ENCODE peak calls at places on chromosomes 2 and 18, in seven cellular contexts. K is breast epithelium, J is SK-N-SH, E is dorsolateral prefrontal cortex, R is AG10803, G is A549, O is tibial nerve. S is an unnamed sample.

GRCh38 chr2:99572798-99573197 is 83.0 kb upstream of the REV1 start:
- DNase-seq in J (no peak), O (no peak), R (no peak), G (no peak), E (no peak), K (no peak), S (no peak)

GRCh38 chr2:11808016-11808400 is 61.6 kb downstream of the LPIN1 start:
- DNase-seq in K (no peak), G (no peak), E (no peak), R (no peak), J (no peak), O (no peak), S (no peak)

GRCh38 chr2:31533036-31533435 is 47.7 kb downstream of the SRD5A2 start:
- DNase-seq in K (no peak), G (no peak), J (no peak), E (no peak), R (no peak), O (no peak), S (no peak)

GRCh38 chr2:66602341-66602740 is 167.4 kb downstream of the MEIS1 start:
- DNase-seq in R (no peak), K (no peak), G (no peak), E (no peak), J (no peak), O (no peak), S (no peak)

GRCh38 chr2:2057125-2057721 is 273.9 kb downstream of the MYT1L start:
- DNase-seq in E (no peak), R (no peak), G (no peak), O (peak), K (peak), J (no peak), S (peak)

GRCh38 chr18:42047721-42048120 is 92.7 kb downstream of the PIK3C3 start:
- DNase-seq in K (no peak), J (no peak), E (no peak), R (peak), G (no peak), O (no peak), S (peak)

GRCh38 chr2:62293151-62293489 is 97.2 kb downstream of the B3GNT2 start:
- DNase-seq in E (no peak), J (no peak), R (no peak), K (no peak), G (no peak), O (no peak), S (no peak)

GRCh38 chr18:12028674-12029073 is 47.4 kb downstream of the IMPA2 start:
- DNase-seq in G (no peak), J (peak), E (no peak), K (no peak), O (no peak), R (no peak), S (no peak)

GRCh38 chr2:241774419-241775222 is 2.0 kb upstream of the GAL3ST2 start:
- DNase-seq in E (no peak), O (no peak), K (peak), G (no peak), R (peak), J (peak), S (peak)

GRCh38 chr2:127419112-127419430 is 844 bp downstream of the PROC start:
- DNase-seq in G (no peak), E (no peak), O (no peak), K (no peak), R (no peak), J (no peak), S (no peak)
- TF ChIP-seq CTCF in G (no peak), E (no peak), O (no peak), K (no peak), R (no peak), J (no peak), S (no peak)

DNA sequence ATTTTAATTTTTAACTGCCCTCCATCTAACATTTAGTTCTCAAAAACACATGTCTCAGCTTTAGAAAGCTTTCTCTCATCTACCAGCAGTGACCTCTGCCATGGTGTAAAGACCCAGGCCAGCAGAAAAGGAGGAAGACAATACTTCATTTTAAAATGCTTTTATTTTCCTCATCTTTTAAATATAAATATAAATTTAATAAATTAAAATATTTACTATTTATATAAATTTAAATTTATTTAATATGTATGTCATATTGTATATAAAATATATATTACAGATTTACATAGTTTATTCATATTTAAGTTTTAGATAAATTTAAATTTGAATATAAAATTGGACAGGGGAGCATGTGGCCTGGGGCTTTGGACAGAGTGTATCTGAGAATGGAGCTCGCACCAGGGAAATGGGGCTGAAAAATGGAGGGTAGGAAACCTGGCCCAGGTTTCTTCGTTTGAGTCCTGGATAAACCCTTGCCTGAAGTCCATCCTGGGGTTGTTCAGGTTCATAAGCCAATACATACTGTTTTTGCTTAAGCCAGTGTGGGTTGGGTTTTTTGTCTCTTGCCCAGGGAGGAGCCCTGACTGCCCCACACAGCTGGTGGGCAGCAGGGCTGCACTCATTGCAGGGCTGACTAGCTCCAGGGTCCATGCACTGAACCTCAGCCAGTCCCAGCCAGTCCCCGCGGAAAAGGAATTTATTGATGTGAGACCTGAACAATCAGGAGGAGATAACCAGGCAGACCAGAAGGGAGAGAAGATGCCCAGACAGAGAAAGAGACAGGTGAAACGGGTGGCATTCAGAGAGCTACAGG is 77.3 kb upstream of the LAPTM4A start:
- DNase-seq in E (no peak), K (no peak), R (no peak), J (no peak), G (no peak), O (no peak), S (no peak)
- H3K4me3 ChIP-seq in E (no peak), K (no peak), R (no peak), J (no peak), G (no peak), O (no peak), S (no peak)

GRCh38 chr2:213152888-213153287 is 1.5 kb upstream of the IKZF2 start:
- DNase-seq in K (no peak), R (no peak), O (no peak), E (no peak), G (no peak), J (no peak), S (no peak)

GRCh38 chr2:213151437-213152064 is at the start of gene IKZF2:
- DNase-seq in R (peak), E (peak), O (peak), J (peak), G (peak), K (peak), S (peak)

GRCh38 chr2:213150315-213150951 is 979 bp downstream of the IKZF2 start:
- DNase-seq in G (no peak), E (no peak), K (no peak), O (no peak), R (peak), J (no peak), S (peak)

GRCh38 chr2:213149949-213150314 is 1.5 kb downstream of the IKZF2 start:
- DNase-seq in R (no peak), J (no peak), E (no peak), G (no peak), O (no peak), K (no peak), S (no peak)

GRCh38 chr2:213152065-213152794 is 818 bp upstream of the IKZF2 start:
- DNase-seq in G (peak), K (peak), E (peak), O (peak), J (peak), R (peak), S (peak)
- TF ChIP-seq CTCF in G (no peak), K (peak), E (peak), O (peak), J (peak), R (peak), S (peak)

GRCh38 chr2:69118609-69119008 is 105.6 kb downstream of the ANTXR1 start:
- DNase-seq in K (no peak), G (no peak), O (no peak), J (no peak), E (no peak), R (peak), S (peak)
- H3K4me3 ChIP-seq in K (no peak), G (no peak), O (no peak), J (no peak), E (no peak), R (no peak), S (no peak)

DNA sequence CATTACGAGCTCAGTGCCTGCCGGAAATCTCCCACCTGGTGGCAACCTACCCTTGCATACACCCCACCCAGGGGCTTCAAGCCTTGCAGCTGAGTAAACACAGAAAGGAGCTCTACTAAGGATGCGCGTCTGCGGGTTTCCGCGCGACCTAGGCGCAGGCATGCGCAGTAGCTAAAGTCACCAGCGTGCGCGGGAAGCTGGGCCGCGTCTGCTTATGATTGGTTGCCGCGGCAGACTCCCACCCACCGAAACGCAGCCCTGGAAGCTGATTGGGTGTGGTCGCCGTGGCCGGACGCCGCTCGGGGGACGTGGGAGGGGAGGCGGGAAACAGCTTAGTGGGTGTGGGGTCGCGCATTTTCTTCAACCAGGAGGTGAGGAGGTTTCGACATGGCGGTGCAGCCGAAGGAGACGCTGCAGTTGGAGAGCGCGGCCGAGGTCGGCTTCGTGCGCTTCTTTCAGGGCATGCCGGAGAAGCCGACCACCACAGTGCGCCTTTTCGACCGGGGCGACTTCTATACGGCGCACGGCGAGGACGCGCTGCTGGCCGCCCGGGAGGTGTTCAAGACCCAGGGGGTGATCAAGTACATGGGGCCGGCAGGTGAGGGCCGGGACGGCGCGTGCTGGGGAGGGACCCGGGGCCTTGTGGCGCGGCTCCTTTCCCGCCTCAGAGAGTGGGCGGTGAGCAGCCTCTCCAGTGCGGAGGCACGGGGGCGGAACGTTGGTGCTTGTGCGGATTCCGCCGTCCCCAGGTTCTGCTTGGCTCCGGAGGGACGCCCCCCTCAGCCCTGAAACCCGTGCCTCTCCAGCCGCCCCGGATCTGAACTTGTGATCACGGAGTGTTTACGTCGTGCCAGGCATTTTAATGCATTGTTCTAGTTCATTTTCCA is at the start of gene MSH2:
- DNase-seq in E (peak), K (peak), O (peak), G (peak), R (peak), J (peak), S (peak)
- TF ChIP-seq CTCF in E (no peak), K (no peak), O (no peak), G (no peak), R (no peak), J (peak), S (no peak)

GRCh38 chr2:229235136-229235914 is 35.8 kb downstream of the PID1 start:
- DNase-seq in O (no peak), J (no peak), K (no peak), E (no peak), G (no peak), R (peak), S (peak)

GRCh38 chr2:229240984-229241491 is 30.0 kb downstream of the PID1 start:
- DNase-seq in K (no peak), O (no peak), E (no peak), G (no peak), R (no peak), J (no peak), S (no peak)

GRCh38 chr2:229231469-229231868 is 39.6 kb downstream of the PID1 start:
- DNase-seq in K (no peak), O (no peak), G (no peak), E (no peak), R (no peak), J (no peak), S (no peak)

GRCh38 chr2:229231885-229232284 is 39.2 kb downstream of the PID1 start:
- DNase-seq in R (no peak), J (no peak), O (no peak), E (no peak), K (no peak), G (no peak), S (no peak)

GRCh38 chr2:229237270-229237669 is 33.8 kb downstream of the PID1 start:
- DNase-seq in J (no peak), O (no peak), R (no peak), K (no peak), G (no peak), E (no peak), S (no peak)
- H3K4me3 ChIP-seq in J (no peak), O (no peak), R (no peak), K (no peak), G (no peak), E (no peak), S (no peak)

DNA sequence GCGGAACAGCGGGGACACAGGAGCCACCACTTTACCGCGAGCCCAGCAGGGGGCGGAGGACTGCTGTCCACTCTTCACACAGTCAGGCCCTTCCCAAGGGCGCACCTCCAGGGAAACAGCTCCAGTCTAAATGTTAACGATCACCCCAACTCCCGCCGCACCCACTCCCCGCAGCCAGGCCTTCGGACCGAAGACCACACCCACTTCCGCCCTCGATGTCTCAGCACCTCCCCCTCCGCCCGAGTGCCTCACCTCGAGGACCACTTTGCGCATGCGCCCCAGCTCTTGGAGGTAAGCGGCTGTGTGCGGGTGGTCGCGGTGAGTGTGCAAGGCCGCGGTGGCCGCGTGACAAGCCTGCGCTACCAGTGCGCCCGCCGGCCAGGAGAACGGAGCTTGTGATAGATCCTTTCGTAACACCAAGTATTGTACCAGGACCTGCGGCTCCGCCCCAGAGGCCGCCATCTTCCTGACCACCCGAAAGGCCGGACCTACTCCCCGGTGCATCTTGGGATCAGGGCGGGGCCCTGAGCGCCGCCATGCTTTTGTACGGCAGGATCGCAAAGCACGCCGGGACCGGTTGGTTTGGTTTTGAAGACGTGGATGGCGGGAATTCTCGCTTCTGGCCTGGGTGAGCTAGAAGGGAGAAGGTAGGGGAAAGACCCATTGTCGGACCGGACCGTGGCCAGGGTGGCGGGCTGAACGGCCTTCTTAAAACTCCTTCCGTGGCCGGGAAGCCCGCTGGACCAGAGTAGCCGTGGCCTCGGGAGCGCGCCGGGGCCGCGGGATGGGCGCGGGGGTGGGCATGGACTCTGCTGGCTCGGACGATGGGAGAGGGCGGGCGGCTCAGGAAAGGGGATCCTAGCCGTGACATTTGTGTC is at the start of the genes CENPO and PTRHD1:
- DNase-seq in K (peak), O (peak), J (peak), E (peak), G (peak), R (peak), S (peak)
- TF ChIP-seq CTCF in K (peak), O (peak), J (peak), E (peak), G (peak), R (peak), S (peak)

GRCh38 chr2:193627187-193627917 is 1432.6 kb upstream of the TMEFF2 start:
- DNase-seq in O (no peak), E (no peak), G (no peak), J (no peak), R (no peak), K (no peak), S (no peak)
- H3K4me3 ChIP-seq in O (no peak), E (no peak), G (no peak), J (no peak), R (no peak), K (no peak), S (no peak)

GRCh38 chr18:21911551-21911950 is 171.0 kb downstream of the MIB1 start:
- DNase-seq in J (no peak), G (no peak), K (no peak), O (no peak), R (no peak), E (no peak), S (no peak)

GRCh38 chr18:21914739-21915319 is 174.2 kb downstream of the MIB1 start:
- DNase-seq in O (no peak), E (no peak), R (peak), G (peak), K (no peak), J (peak), S (peak)

GRCh38 chr18:21910906-21911305 is 170.3 kb downstream of the MIB1 start:
- DNase-seq in O (no peak), R (no peak), K (no peak), E (no peak), G (no peak), J (no peak), S (no peak)

GRCh38 chr18:21915546-21915945 is 175.0 kb downstream of the MIB1 start:
- DNase-seq in R (no peak), O (no peak), K (no peak), E (no peak), G (no peak), J (no peak), S (no peak)

DNA sequence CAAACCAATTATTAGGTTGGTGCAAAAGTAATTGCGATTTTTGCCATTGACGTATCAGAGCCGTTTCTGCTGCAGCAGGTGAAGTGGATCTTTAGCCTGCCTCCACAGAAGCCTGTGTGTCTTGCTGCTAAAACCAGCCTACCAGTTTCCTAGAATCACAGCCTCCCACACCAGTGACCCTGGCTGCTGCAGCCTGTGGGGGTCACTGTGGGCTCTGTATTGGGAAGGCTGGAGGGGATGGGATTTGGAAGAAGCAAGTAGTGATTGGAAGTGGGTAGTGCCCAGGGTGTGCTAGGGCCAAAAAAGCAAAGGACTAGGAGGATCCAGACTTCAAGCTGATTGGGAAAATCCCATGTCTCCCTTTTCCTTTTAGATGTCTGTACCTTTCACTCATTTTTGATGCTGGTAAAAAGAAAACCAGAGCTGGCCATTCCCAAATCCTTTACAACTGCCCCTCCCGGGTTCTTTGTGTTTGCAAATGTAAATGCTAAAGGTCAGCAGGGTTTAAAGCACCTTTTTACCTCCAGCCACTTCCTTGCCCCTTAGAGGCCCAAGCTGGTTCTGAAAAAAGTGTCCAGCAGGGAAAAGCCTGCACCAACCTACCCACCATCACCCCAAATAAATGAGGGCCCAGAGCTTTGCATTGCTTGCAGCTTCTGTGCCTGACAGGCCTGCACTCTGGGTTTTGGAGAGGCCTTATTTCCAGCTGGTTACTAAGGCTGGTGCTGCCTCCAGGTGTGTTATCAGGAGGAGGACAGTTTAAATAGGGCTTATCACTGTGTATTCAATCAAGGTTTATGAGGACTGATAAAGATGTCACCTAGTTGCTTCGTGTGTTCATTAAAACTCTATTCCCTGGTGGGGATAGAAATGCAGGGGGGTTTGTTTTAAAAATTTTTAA is 172.0 kb downstream of the MIB1 start:
- DNase-seq in K (no peak), J (no peak), G (no peak), O (no peak), E (no peak), R (no peak), S (no peak)
- TF ChIP-seq CTCF in K (no peak), J (no peak), G (peak), O (no peak), E (no peak), R (no peak), S (peak)

S was measured in fibroblast of the aortic adventitia.